ENCODE peak calls at places on chromosomes 3 and 15, in nine cellular contexts. U, R, N, G, W, P, J, A and I are unnamed samples.

GRCh38 chr15:92541197-92542190 is 114.1 kb downstream of the FAM174B start:
- DNase-seq in R (peak), P (no peak), N (no peak), U (no peak), J (no peak), G (no peak), A (no peak), W (no peak), I (no peak)

GRCh38 chr3:184645304-184645703 is 66.6 kb downstream of the MAGEF1 start:
- DNase-seq in A (peak), U (no peak), G (peak), J (no peak), P (no peak), W (no peak), R (no peak), N (no peak), I (no peak)

GRCh38 chr3:190424478-190425439 is 24.9 kb downstream of the TMEM207 start:
- DNase-seq in U (peak), W (peak), P (no peak), J (peak), A (peak), N (peak), R (peak), G (peak), I (peak)

GRCh38 chr3:12462159-12462962 is 21.9 kb upstream of the TSEN2 start:
- DNase-seq in A (no peak), N (peak), U (peak), P (no peak), J (no peak), R (no peak), G (peak), W (no peak), I (no peak)

GRCh38 chr3:158495503-158495902 is 75.5 kb upstream of the MLF1 start:
- DNase-seq in U (no peak), R (no peak), J (no peak), G (no peak), W (no peak), A (no peak), P (no peak), N (no peak), I (no peak)

GRCh38 chr15:94312946-94313345 is 81.6 kb downstream of the MCTP2 start:
- DNase-seq in N (no peak), P (no peak), R (peak), U (no peak), G (no peak), J (no peak), A (peak), W (no peak), I (no peak)

GRCh38 chr15:70636540-70637165 is 126.7 kb downstream of the UACA start:
- DNase-seq in J (no peak), N (peak), U (peak), A (no peak), R (peak), P (no peak), G (no peak), W (peak), I (no peak)

GRCh38 chr15:42315435-42316020 is 42.3 kb upstream of the TMEM87A start:
- DNase-seq in N (peak), W (no peak), J (no peak), P (no peak), A (no peak), R (no peak), U (no peak), G (no peak), I (no peak)

GRCh38 chr15:87711011-87711410 is 545.5 kb downstream of the NTRK3 start:
- DNase-seq in J (no peak), A (peak), W (no peak), N (no peak), U (no peak), P (peak), R (peak), G (no peak), I (no peak)

GRCh38 chr15:82952156-82953081 is at the start of gene HOMER2:
- DNase-seq in P (no peak), N (peak), J (peak), U (no peak), G (peak), A (no peak), R (peak), W (no peak), I (peak)

GRCh38 chr3:107429330-107430181 is 52.3 kb downstream of the CCDC54 start:
- DNase-seq in U (peak), N (peak), P (peak), R (peak), A (peak), J (peak), W (peak), G (peak), I (peak)

GRCh38 chr3:127675651-127676391 is 3.1 kb downstream of the ABTB1 start:
- DNase-seq in J (no peak), G (peak), W (no peak), U (no peak), R (no peak), P (no peak), N (no peak), A (no peak), I (no peak)

GRCh38 chr3:82202254-82202653 is 440.8 kb upstream of the GBE1 start:
- DNase-seq in U (no peak), J (no peak), R (no peak), G (no peak), P (no peak), W (no peak), A (no peak), N (no peak), I (no peak)

GRCh38 chr3:192747746-192748145 is 20.4 kb upstream of the FGF12 start:
- DNase-seq in A (no peak), U (no peak), W (no peak), R (no peak), N (no peak), P (no peak), J (no peak), G (no peak), I (no peak)

GRCh38 chr3:101381809-101382208 is 61.4 kb upstream of the IMPG2 start:
- DNase-seq in U (peak), N (peak), R (peak), W (peak), J (no peak), G (no peak), A (peak), P (no peak), I (no peak)

GRCh38 chr3:147411777-147412176 is 2.6 kb downstream of the ZIC1 start:
- DNase-seq in P (no peak), J (no peak), U (no peak), R (no peak), G (no peak), N (no peak), A (no peak), W (no peak), I (no peak)

GRCh38 chr3:16407365-16407764 is 106.1 kb downstream of the RFTN1 start:
- DNase-seq in U (no peak), J (no peak), A (no peak), W (no peak), P (no peak), R (no peak), N (no peak), G (no peak), I (no peak)

GRCh38 chr15:63489352-63489751 is 15.0 kb upstream of the USP3 start:
- DNase-seq in R (no peak), U (no peak), J (no peak), G (no peak), W (no peak), A (no peak), N (no peak), P (no peak), I (no peak)

GRCh38 chr15:66784174-66784573 is 82.1 kb downstream of the SMAD6 start:
- DNase-seq in N (no peak), W (no peak), R (no peak), P (no peak), A (no peak), J (no peak), U (no peak), G (no peak), I (no peak)

GRCh38 chr15:72850833-72851232 is 67.3 kb upstream of the ADPGK start:
- DNase-seq in W (no peak), U (no peak), G (no peak), A (no peak), J (no peak), R (no peak), P (no peak), N (no peak), I (no peak)

GRCh38 chr3:147191795-147192385 is 214.5 kb downstream of the ZIC4 start:
- DNase-seq in P (peak), W (peak), G (no peak), U (peak), A (peak), J (peak), N (peak), R (peak), I (peak)

GRCh38 chr3:46455231-46456115 is 9.2 kb downstream of the LTF start:
- DNase-seq in N (no peak), G (no peak), A (no peak), J (no peak), W (no peak), R (no peak), U (no peak), P (no peak), I (no peak)

GRCh38 chr15:33107950-33108349 is 86.6 kb downstream of the FMN1 start:
- DNase-seq in N (peak), U (no peak), J (no peak), A (no peak), W (no peak), P (no peak), G (no peak), R (peak), I (no peak)

GRCh38 chr15:35698331-35698730 is 152.4 kb upstream of the DPH6 start:
- DNase-seq in N (no peak), G (no peak), U (peak), W (no peak), A (no peak), J (no peak), P (no peak), R (no peak), I (no peak)

GRCh38 chr15:80775340-80775739 is 3.8 kb upstream of the CEMIP start:
- DNase-seq in N (no peak), W (no peak), A (no peak), P (no peak), J (no peak), U (no peak), G (no peak), R (no peak), I (no peak)

DNA sequence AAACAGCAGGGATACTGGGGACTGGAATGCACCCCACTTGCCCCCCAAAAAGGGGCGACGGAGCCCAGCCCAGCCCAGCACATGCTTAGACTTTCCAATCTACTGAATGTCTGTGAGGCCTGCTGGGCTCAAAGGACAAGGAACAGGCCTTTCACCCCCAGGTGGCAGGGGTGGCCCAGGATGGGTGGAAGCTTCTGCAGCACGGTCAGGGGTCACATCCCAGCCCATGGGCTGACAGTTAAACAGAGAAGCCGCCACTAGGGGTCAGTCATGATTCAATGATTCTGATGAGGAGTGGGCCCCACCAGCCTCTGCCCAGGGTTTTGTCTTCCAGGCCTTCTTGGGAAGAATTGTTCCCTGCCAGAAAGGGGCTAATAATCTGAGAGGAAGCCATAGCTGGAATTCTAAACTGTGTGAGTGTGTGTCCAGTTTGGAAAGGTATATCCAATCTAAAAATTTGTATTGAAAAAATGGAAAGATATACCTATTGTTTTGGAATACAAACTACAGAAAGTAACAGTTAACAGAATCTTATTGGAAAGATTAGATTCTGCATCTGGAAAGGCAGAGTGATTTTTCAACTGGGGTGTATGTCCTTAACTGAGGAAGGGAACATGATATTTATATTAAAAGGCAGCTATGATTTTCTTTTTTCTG is 2.2 kb downstream of the CHRNB4 start:
- DNase-seq in P (peak), J (peak), W (peak), N (peak), U (peak), A (peak), G (peak), R (peak), I (peak)
- TF ChIP-seq CTCF in P (peak), J (peak), W (peak), N (peak), U (peak), A (peak), G (peak), R (peak), I (peak)

GRCh38 chr15:98649621-98649995 is 1.3 kb downstream of the IGF1R start:
- DNase-seq in G (peak), N (no peak), J (peak), U (peak), A (no peak), W (no peak), R (peak), P (no peak), I (peak)
- TF ChIP-seq CTCF in G (peak), N (no peak), J (no peak), U (peak), A (no peak), W (no peak), R (no peak), P (no peak), I (peak)

GRCh38 chr3:140767536-140767935 is 89.7 kb downstream of the TRIM42 start:
- DNase-seq in R (no peak), A (no peak), G (no peak), U (no peak), W (no peak), J (no peak), N (no peak), P (no peak), I (no peak)

GRCh38 chr3:140771030-140771677 is 93.3 kb downstream of the TRIM42 start:
- DNase-seq in P (no peak), U (no peak), N (no peak), R (no peak), A (no peak), J (no peak), W (no peak), G (no peak), I (no peak)

GRCh38 chr3:140765246-140765645 is 87.4 kb downstream of the TRIM42 start:
- DNase-seq in P (no peak), A (no peak), W (no peak), N (no peak), G (no peak), J (no peak), R (no peak), U (no peak), I (no peak)

GRCh38 chr3:140766465-140766864 is 88.6 kb downstream of the TRIM42 start:
- DNase-seq in P (no peak), U (no peak), R (no peak), J (no peak), A (no peak), G (no peak), W (no peak), N (no peak), I (no peak)

DNA sequence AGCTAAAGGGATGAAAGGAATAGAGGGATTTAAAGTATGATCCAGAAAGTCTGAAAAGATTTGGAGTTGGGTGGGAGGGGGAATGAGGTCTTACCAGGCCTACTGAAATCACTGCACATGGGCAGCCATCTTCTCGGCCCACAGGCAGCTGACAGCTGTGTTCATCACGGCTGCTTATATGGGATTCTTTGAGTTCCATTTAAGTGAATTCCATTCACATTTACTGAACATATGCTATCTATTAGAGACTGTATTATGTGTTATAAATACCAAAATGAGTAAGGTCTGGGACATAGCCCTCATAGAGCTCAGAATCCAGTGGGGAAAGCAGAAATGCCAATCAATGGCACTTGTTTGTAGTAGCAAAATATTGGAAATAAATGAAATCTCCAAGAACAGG is 91.1 kb downstream of the TRIM42 start:
- DNase-seq in P (no peak), U (no peak), A (no peak), J (no peak), G (no peak), W (no peak), N (no peak), R (no peak), I (no peak)
- TF ChIP-seq CTCF in P (no peak), U (no peak), A (no peak), J (no peak), G (no peak), W (no peak), N (no peak), R (no peak), I (no peak)

DNA sequence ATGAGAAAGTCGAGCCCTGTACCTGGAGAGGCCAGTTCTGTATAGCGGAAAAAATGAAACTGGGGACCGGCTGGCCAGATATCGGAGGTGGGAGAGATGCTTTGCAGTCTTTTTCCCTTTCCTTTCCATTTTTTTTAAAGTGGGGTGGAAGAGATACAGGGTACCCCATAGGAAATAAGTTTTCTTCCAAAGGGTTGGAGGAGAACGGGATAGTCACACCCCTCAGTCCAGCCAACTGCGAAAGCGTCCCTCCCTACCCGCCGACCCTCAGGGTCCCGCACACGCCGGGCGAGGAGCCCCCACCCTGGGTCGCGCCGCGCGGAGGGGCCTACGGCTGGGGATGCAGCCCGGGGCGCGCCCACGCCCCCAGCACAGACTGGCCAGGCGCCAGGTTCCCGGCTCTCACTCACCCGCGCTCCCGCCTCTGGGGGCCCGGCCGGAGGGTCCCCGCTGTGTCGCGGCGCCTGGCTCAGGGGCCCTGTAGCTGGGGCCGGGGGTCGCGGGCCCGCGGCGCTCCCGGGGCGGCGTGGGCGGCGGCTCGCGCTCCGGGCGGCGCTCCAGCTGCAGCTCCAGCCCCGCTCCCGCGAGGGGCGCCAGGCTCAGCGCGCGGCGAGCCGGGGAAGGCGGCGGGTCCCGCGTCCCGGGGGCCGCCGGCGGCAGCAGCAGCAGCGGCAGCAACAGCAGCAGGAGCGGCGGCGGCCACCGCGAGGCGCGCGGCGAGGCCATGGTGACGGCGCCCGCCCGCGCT is 458 bp downstream of the HEG1 start:
- DNase-seq in P (no peak), A (no peak), N (no peak), J (peak), G (no peak), W (no peak), U (no peak), R (no peak), I (no peak)
- TF ChIP-seq CTCF in P (no peak), A (no peak), N (no peak), J (no peak), G (no peak), W (no peak), U (no peak), R (no peak), I (no peak)

GRCh38 chr3:32819581-32820348 is 2.0 kb downstream of the TRIM71 start:
- DNase-seq in A (no peak), U (no peak), N (no peak), R (no peak), P (no peak), G (peak), J (no peak), W (no peak), I (no peak)

GRCh38 chr3:32820430-32820829 is 2.6 kb downstream of the TRIM71 start:
- DNase-seq in N (no peak), P (no peak), R (no peak), U (no peak), G (no peak), W (no peak), A (no peak), J (no peak), I (no peak)

GRCh38 chr3:32820971-32821685 is 3.3 kb downstream of the TRIM71 start:
- DNase-seq in P (no peak), A (no peak), R (no peak), J (no peak), U (no peak), G (no peak), N (no peak), W (no peak), I (no peak)

GRCh38 chr3:32822609-32823498 is 5.1 kb downstream of the TRIM71 start:
- DNase-seq in A (no peak), P (no peak), W (no peak), R (no peak), U (no peak), G (no peak), J (no peak), N (no peak), I (no peak)

DNA sequence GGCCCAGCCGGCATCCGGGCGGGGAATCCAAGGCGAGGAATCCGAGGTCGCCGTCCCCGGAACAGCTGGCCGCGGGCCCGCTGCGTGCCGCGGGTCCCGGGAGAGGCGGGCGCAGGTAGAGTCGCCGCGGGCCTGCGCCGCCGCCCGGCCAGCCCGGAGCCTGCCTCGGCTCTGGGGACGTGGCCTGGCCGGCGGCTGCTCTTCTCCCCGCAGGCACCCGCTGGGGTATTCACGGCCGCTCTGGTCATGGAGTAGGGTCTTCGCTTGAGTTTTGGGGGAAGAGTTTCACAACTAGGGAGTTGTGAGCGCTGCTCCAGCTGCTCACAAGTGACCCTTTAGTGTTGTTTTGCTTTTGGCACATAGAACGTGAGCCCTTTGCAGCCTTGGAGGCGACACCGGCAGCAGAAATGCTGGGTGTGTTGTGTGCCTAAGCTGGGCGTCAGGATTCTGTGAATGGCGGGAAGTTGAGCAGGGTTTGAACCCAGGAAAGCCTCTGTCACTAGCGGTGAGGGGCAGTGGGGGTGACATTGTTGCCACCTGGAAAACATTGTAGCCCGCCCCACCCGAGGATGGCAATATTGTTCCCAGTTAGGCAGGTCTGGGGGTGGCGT is 4.0 kb downstream of the TRIM71 start:
- DNase-seq in J (peak), A (no peak), P (no peak), N (no peak), G (peak), U (no peak), R (no peak), W (no peak), I (no peak)
- TF ChIP-seq CTCF in J (no peak), A (no peak), P (no peak), N (no peak), G (no peak), U (no peak), R (no peak), W (no peak), I (no peak)

GRCh38 chr3:195522254-195523023 is 20.7 kb downstream of the PPP1R2 start:
- DNase-seq in W (no peak), J (no peak), A (peak), G (no peak), U (peak), N (peak), P (no peak), R (no peak), I (peak)
- TF ChIP-seq CTCF in W (peak), J (peak), A (peak), G (peak), U (peak), N (peak), P (peak), R (peak), I (peak)

DNA sequence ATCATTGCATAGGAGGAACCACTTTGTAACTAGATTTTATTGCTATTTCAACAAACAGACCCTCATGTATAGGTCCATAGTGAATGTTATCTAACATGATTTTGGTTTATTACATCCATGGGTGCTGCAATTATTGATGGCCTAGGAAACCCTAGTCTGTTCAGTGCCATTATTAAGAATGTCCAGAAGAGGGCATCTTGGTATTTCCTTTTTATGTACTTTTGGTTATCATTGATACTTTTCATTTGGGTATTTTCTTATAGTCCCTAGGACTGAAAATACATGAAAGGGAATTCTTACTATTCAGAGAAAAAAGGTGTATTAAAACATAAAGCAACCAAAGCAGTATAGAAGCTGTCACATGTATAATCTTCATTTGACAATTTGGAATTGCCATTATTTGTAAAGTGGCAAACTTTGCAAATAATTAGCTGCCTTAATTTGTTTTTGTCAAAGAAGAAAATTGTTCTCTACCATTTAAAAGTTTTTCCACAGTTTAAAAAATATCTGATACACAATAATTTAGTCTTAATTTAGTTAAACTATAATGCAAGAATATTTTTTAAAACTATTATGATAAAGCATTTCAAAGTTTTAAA is 48.7 kb downstream of the CNOT10 start:
- DNase-seq in P (peak), N (peak), W (peak), J (no peak), A (peak), U (peak), G (no peak), R (peak), I (no peak)
- TF ChIP-seq CTCF in P (peak), N (peak), W (peak), J (peak), A (peak), U (peak), G (peak), R (peak), I (peak)